ENCODE peak calls at places on chromosome 13, in seven cellular contexts. E, T, S, V, M, B and Z are unnamed samples.

GRCh38 chr13:19382111-19382510 is 179.2 kb downstream of the TPTE2 start:
- DNase-seq in V (no peak), B (no peak), M (no peak), E (no peak), T (no peak), S (no peak), Z (no peak)

GRCh38 chr13:38255600-38255999 is 94.1 kb upstream of the UFM1 start:
- DNase-seq in V (no peak), E (no peak), T (no peak), B (no peak), M (no peak), S (no peak), Z (no peak)

GRCh38 chr13:99119686-99120085 is 81.0 kb upstream of the UBAC2 start:
- DNase-seq in V (no peak), B (no peak), E (peak), S (no peak), M (no peak), T (no peak), Z (no peak)

GRCh38 chr13:104832265-104832664 is 1703.2 kb downstream of the EFNB2 start:
- DNase-seq in M (no peak), T (no peak), V (no peak), S (no peak), B (no peak), E (no peak), Z (no peak)

GRCh38 chr13:30864352-30865130 is 41.5 kb upstream of the MEDAG start:
- DNase-seq in T (no peak), V (no peak), S (peak), B (no peak), M (peak), E (no peak), Z (no peak)

GRCh38 chr13:76570485-76570884 is 315.7 kb downstream of the KCTD12 start:
- DNase-seq in V (no peak), M (no peak), T (no peak), E (no peak), B (no peak), S (no peak), Z (no peak)

GRCh38 chr13:27770809-27771208 is 21.5 kb upstream of the GSX1 start:
- DNase-seq in M (peak), S (no peak), V (no peak), B (no peak), T (no peak), E (no peak), Z (no peak)

GRCh38 chr13:70357031-70357430 is 248.8 kb upstream of the KLHL1 start:
- DNase-seq in T (no peak), M (no peak), V (no peak), S (no peak), B (no peak), E (no peak), Z (no peak)

GRCh38 chr13:35479223-35479536 is 2.7 kb upstream of the MAB21L1 start:
- DNase-seq in T (no peak), S (no peak), M (peak), V (no peak), E (no peak), B (no peak), Z (no peak)

GRCh38 chr13:50107205-50107604 is 92.0 kb downstream of the KCNRG start:
- DNase-seq in T (no peak), V (no peak), B (no peak), S (no peak), M (no peak), E (no peak), Z (no peak)

GRCh38 chr13:78604782-78605611 is 1.6 kb upstream of the POU4F1 start:
- DNase-seq in S (no peak), T (no peak), B (no peak), V (no peak), E (no peak), M (peak), Z (no peak)

GRCh38 chr13:113028336-113029060 is 59.5 kb downstream of the MCF2L start:
- DNase-seq in T (no peak), V (no peak), M (no peak), E (no peak), B (no peak), S (no peak), Z (no peak)

GRCh38 chr13:59442461-59442860 is 721.3 kb downstream of the DIAPH3 start:
- DNase-seq in B (no peak), M (no peak), V (no peak), E (no peak), S (no peak), T (no peak), Z (no peak)

GRCh38 chr13:52359534-52359933 is 46.4 kb downstream of the THSD1 start:
- DNase-seq in T (no peak), S (no peak), B (no peak), M (peak), E (no peak), V (no peak), Z (no peak)

GRCh38 chr13:48221301-48222190 is 11.5 kb upstream of the ITM2B start:
- DNase-seq in V (no peak), S (no peak), E (no peak), T (no peak), M (no peak), B (no peak), Z (no peak)

GRCh38 chr13:75873499-75873898 is 237.4 kb downstream of the LMO7 start:
- DNase-seq in B (no peak), V (no peak), M (no peak), T (no peak), E (no peak), S (no peak), Z (no peak)

GRCh38 chr13:60494296-60494695 is 97.3 kb downstream of the TDRD3 start:
- DNase-seq in E (no peak), S (no peak), V (no peak), M (no peak), T (no peak), B (no peak), Z (no peak)